ENCODE peak calls at places on chromosome 7, in five cellular contexts. W is nephron progenitor cell, N is globus pallidus, Z is GM12878, P is Calu3. I is an unnamed sample.

GRCh38 chr7:110831450-110831849 is 259.5 kb upstream of the LRRN3 start:
- DNase-seq in W (no peak), N (no peak), Z (no peak), P (no peak), I (no peak)

GRCh38 chr7:104971290-104972071 is 42.5 kb upstream of the KMT2E start:
- DNase-seq in W (no peak), N (no peak), Z (no peak), P (no peak), I (no peak)

GRCh38 chr7:110664798-110665197 is 426.1 kb upstream of the LRRN3 start:
- DNase-seq in W (no peak), N (no peak), Z (no peak), P (no peak), I (no peak)

GRCh38 chr7:123871998-123872867 is 27.3 kb downstream of the HYAL4 start:
- DNase-seq in W (peak), N (peak), Z (no peak), P (peak), I (peak)

GRCh38 chr7:73382938-73383503 is 50.6 kb upstream of the FZD9 start:
- DNase-seq in W (no peak), N (no peak), Z (no peak), P (no peak), I (no peak)

GRCh38 chr7:665251-665650 is 61.2 kb upstream of the DNAAF5 start:
- DNase-seq in W (no peak), N (no peak), Z (no peak), P (no peak), I (no peak)

GRCh38 chr7:109984726-109985125 is 1106.2 kb upstream of the LRRN3 start:
- DNase-seq in W (no peak), N (no peak), Z (no peak), P (no peak), I (no peak)

GRCh38 chr7:421056-421991 is 98.3 kb downstream of the PDGFA start:
- DNase-seq in W (no peak), N (no peak), Z (no peak), P (no peak), I (no peak)

GRCh38 chr7:131538071-131538790 is 18.2 kb downstream of the PODXL start:
- DNase-seq in W (no peak), N (no peak), Z (no peak), P (peak), I (no peak)

GRCh38 chr7:2593036-2593727 is 34.4 kb downstream of the IQCE start:
- DNase-seq in W (no peak), N (no peak), Z (no peak), P (no peak), I (no peak)

GRCh38 chr7:64908358-64908757 is 5.3 kb downstream of the ZNF273 start:
- DNase-seq in W (no peak), N (no peak), Z (no peak), P (no peak), I (no peak)

GRCh38 chr7:118183586-118184391 is at the start of gene LSM8:
- DNase-seq in W (peak), N (peak), Z (peak), P (peak), I (peak)

GRCh38 chr7:77791336-77791735 is 6.9 kb downstream of the TMEM60 start:
- DNase-seq in W (no peak), N (no peak), Z (no peak), P (no peak), I (no peak)

GRCh38 chr7:1239455-1240295 is 7.0 kb downstream of the UNCX start:
- DNase-seq in W (no peak), N (no peak), Z (no peak), P (no peak), I (no peak)

GRCh38 chr7:36034020-36034419 is 119.0 kb upstream of the EEPD1 start:
- DNase-seq in W (no peak), N (no peak), Z (no peak), P (no peak), I (no peak)

GRCh38 chr7:44149571-44150465 is 8.7 kb upstream of the MYL7 start:
- DNase-seq in W (no peak), N (no peak), Z (no peak), P (no peak), I (no peak)

GRCh38 chr7:30789334-30789711 is 18.1 kb downstream of the MINDY4 start:
- DNase-seq in W (no peak), N (no peak), Z (no peak), P (no peak), I (no peak)

GRCh38 chr7:141585592-141586510 is 34.6 kb downstream of the AGK start:
- DNase-seq in W (no peak), N (no peak), Z (peak), P (no peak), I (peak)

GRCh38 chr7:134375206-134375605 is 58.5 kb upstream of the SLC35B4 start:
- DNase-seq in W (no peak), N (no peak), Z (no peak), P (no peak), I (no peak)

GRCh38 chr7:28626629-28627262 is 214.4 kb downstream of the CREB5 start:
- DNase-seq in W (peak), N (no peak), Z (no peak), P (peak), I (no peak)